ENCODE peak calls at places on chromosomes 13 and 19, in five cellular contexts. One of them, this sample, is unnamed.

GRCh38 chr19:46015961-46016425 is 6.9 kb downstream of the PGLYRP1 start:
- DNase-seq in non-pigmented ciliary epithelial cell: no peak
- DNase-seq in GOT3: no peak
- DNase-seq in EL: no peak
- DNase-seq in amniotic epithelial cell: no peak
- DNase-seq in this sample: no peak

GRCh38 chr13:86002921-86003488 is 203.8 kb upstream of the SLITRK6 start:
- DNase-seq in non-pigmented ciliary epithelial cell: peak
- DNase-seq in GOT3: no peak
- DNase-seq in EL: no peak
- DNase-seq in amniotic epithelial cell: no peak
- DNase-seq in this sample: no peak

GRCh38 chr19:19418548-19419260 is 13.2 kb downstream of the GATAD2A start:
- DNase-seq in non-pigmented ciliary epithelial cell: no peak
- DNase-seq in GOT3: no peak
- DNase-seq in EL: no peak
- DNase-seq in amniotic epithelial cell: peak
- DNase-seq in this sample: no peak

GRCh38 chr19:50624949-50625600 is 14.6 kb downstream of the SYT3 start:
- DNase-seq in non-pigmented ciliary epithelial cell: no peak
- DNase-seq in GOT3: no peak
- DNase-seq in EL: no peak
- DNase-seq in amniotic epithelial cell: no peak
- DNase-seq in this sample: no peak

GRCh38 chr19:44005968-44006367 is 3.2 kb downstream of the ZNF230 start:
- DNase-seq in non-pigmented ciliary epithelial cell: no peak
- DNase-seq in GOT3: no peak
- DNase-seq in EL: no peak
- DNase-seq in amniotic epithelial cell: peak
- DNase-seq in this sample: no peak

GRCh38 chr19:29596885-29597525 is 9.1 kb upstream of the POP4 start:
- DNase-seq in non-pigmented ciliary epithelial cell: no peak
- DNase-seq in GOT3: no peak
- DNase-seq in EL: peak
- DNase-seq in amniotic epithelial cell: no peak
- DNase-seq in this sample: no peak

GRCh38 chr19:40348961-40349507 is 539 bp downstream of the PLD3 start:
- DNase-seq in non-pigmented ciliary epithelial cell: no peak
- DNase-seq in GOT3: no peak
- DNase-seq in EL: peak
- DNase-seq in amniotic epithelial cell: peak
- DNase-seq in this sample: no peak

GRCh38 chr13:98026457-98026857 is 73.0 kb downstream of the IPO5 start:
- DNase-seq in non-pigmented ciliary epithelial cell: no peak
- DNase-seq in GOT3: no peak
- DNase-seq in EL: peak
- DNase-seq in amniotic epithelial cell: no peak
- DNase-seq in this sample: no peak

GRCh38 chr19:57830071-57830602 is at the start of gene ZNF587B:
- DNase-seq in non-pigmented ciliary epithelial cell: no peak
- DNase-seq in GOT3: no peak
- DNase-seq in EL: peak
- DNase-seq in amniotic epithelial cell: peak
- DNase-seq in this sample: peak

GRCh38 chr13:79581870-79582315 is 100.9 kb downstream of the NDFIP2 start:
- DNase-seq in non-pigmented ciliary epithelial cell: no peak
- DNase-seq in GOT3: no peak
- DNase-seq in EL: peak
- DNase-seq in amniotic epithelial cell: no peak
- DNase-seq in this sample: no peak

GRCh38 chr13:73109969-73110368 is 51.2 kb downstream of the KLF5 start:
- DNase-seq in non-pigmented ciliary epithelial cell: no peak
- DNase-seq in GOT3: no peak
- DNase-seq in EL: no peak
- DNase-seq in amniotic epithelial cell: no peak
- DNase-seq in this sample: no peak

GRCh38 chr13:48533986-48534600 is 1.2 kb upstream of the RCBTB2 start:
- DNase-seq in non-pigmented ciliary epithelial cell: no peak
- DNase-seq in GOT3: no peak
- DNase-seq in EL: no peak
- DNase-seq in amniotic epithelial cell: peak
- DNase-seq in this sample: no peak

GRCh38 chr19:46428278-46429141 is at the start of gene PNMA8C:
- DNase-seq in non-pigmented ciliary epithelial cell: no peak
- DNase-seq in GOT3: no peak
- DNase-seq in EL: peak
- DNase-seq in amniotic epithelial cell: peak
- DNase-seq in this sample: no peak

GRCh38 chr19:11041194-11041593 is 48.1 kb upstream of the LDLR start:
- DNase-seq in non-pigmented ciliary epithelial cell: no peak
- DNase-seq in GOT3: no peak
- DNase-seq in EL: no peak
- DNase-seq in amniotic epithelial cell: no peak
- DNase-seq in this sample: no peak

GRCh38 chr19:34994643-34995471 is 5.3 kb upstream of the GRAMD1A start:
- DNase-seq in non-pigmented ciliary epithelial cell: no peak
- DNase-seq in GOT3: no peak
- DNase-seq in EL: no peak
- DNase-seq in amniotic epithelial cell: no peak
- DNase-seq in this sample: no peak

GRCh38 chr13:72304121-72304745 is 423.2 kb downstream of the MZT1 start:
- DNase-seq in non-pigmented ciliary epithelial cell: no peak
- DNase-seq in GOT3: no peak
- DNase-seq in EL: peak
- DNase-seq in amniotic epithelial cell: no peak
- DNase-seq in this sample: peak

GRCh38 chr19:41933131-41933458 is 4.8 kb upstream of the ERFL start:
- DNase-seq in non-pigmented ciliary epithelial cell: no peak
- DNase-seq in GOT3: no peak
- DNase-seq in EL: no peak
- DNase-seq in amniotic epithelial cell: no peak
- DNase-seq in this sample: no peak

GRCh38 chr19:996051-996838 is 4.0 kb upstream of the GRIN3B start:
- DNase-seq in non-pigmented ciliary epithelial cell: no peak
- DNase-seq in GOT3: no peak
- DNase-seq in EL: peak
- DNase-seq in amniotic epithelial cell: no peak
- DNase-seq in this sample: no peak

GRCh38 chr13:42970824-42971669 is 21.0 kb downstream of the EPSTI1 start:
- DNase-seq in non-pigmented ciliary epithelial cell: no peak
- DNase-seq in GOT3: no peak
- DNase-seq in EL: peak
- DNase-seq in amniotic epithelial cell: peak
- DNase-seq in this sample: no peak

GRCh38 chr13:47110141-47110540 is 213.3 kb upstream of the HTR2A start:
- DNase-seq in non-pigmented ciliary epithelial cell: no peak
- DNase-seq in GOT3: no peak
- DNase-seq in EL: no peak
- DNase-seq in amniotic epithelial cell: no peak
- DNase-seq in this sample: no peak